ENCODE peak calls at places on chromosome 11, in seven cellular contexts. U is H1, E is HepG2, B is GM12878, L is SK-N-SH, P is K562, A is HCT116. D is an unnamed sample.

GRCh38 chr11:72814139-72814830 is at the start of gene ATG16L2:
- DNase-seq in E (peak), L (peak), P (peak), B (no peak), U (peak), A (peak), D (peak)

GRCh38 chr11:72048718-72049460 is 31.5 kb downstream of the NUMA1 start:
- DNase-seq in U (no peak), P (no peak), A (no peak), L (no peak), B (no peak), E (peak), D (peak)

GRCh38 chr11:77035041-77035440 is 843 bp downstream of the B3GNT6 start:
- DNase-seq in E (no peak), A (no peak), U (no peak), B (no peak), P (no peak), L (no peak), D (no peak)

GRCh38 chr11:114321621-114322257 is 25.5 kb downstream of the NNMT start:
- DNase-seq in L (no peak), U (no peak), A (no peak), E (no peak), P (no peak), B (no peak), D (no peak)

GRCh38 chr11:20162340-20162739 is 2.1 kb upstream of the DBX1 start:
- DNase-seq in E (no peak), L (peak), U (no peak), A (no peak), P (no peak), B (no peak), D (no peak)

GRCh38 chr11:110778351-110778750 is 66.1 kb upstream of the ARHGAP20 start:
- DNase-seq in E (no peak), B (no peak), U (no peak), A (no peak), L (no peak), P (no peak), D (no peak)

GRCh38 chr11:114705280-114706024 is 27.1 kb downstream of the NXPE2 start:
- DNase-seq in U (no peak), A (no peak), P (no peak), L (no peak), B (no peak), E (no peak), D (no peak)

GRCh38 chr11:5288108-5288911 is 13.4 kb downstream of the OR51B4 start:
- DNase-seq in L (no peak), A (no peak), P (peak), U (no peak), B (no peak), E (no peak), D (no peak)

GRCh38 chr11:83220279-83220678 is 26.8 kb downstream of the ANKRD42 start:
- DNase-seq in U (no peak), P (no peak), A (no peak), E (no peak), B (no peak), L (no peak), D (no peak)

GRCh38 chr11:125188021-125188420 is 23.5 kb downstream of the PKNOX2 start:
- DNase-seq in U (no peak), P (no peak), L (no peak), B (no peak), A (no peak), E (no peak), D (no peak)

GRCh38 chr11:27277843-27278242 is 85.2 kb downstream of the CCDC34 start:
- DNase-seq in L (no peak), A (no peak), P (no peak), E (no peak), B (no peak), U (no peak), D (no peak)

GRCh38 chr11:117829369-117829725 is 4.8 kb upstream of the FXYD2 start:
- DNase-seq in E (no peak), L (no peak), P (no peak), B (no peak), A (no peak), U (no peak), D (no peak)

GRCh38 chr11:11968511-11969280 is 39.7 kb downstream of the DKK3 start:
- DNase-seq in U (no peak), L (peak), P (no peak), B (no peak), E (no peak), A (no peak), D (no peak)

GRCh38 chr11:58330861-58331260 is 28.0 kb downstream of the OR5B17 start:
- DNase-seq in E (no peak), A (no peak), P (no peak), B (no peak), L (no peak), U (no peak), D (no peak)

GRCh38 chr11:8015753-8016239 is 28.7 kb downstream of the EIF3F start:
- DNase-seq in A (no peak), L (no peak), U (no peak), E (no peak), B (no peak), P (no peak), D (no peak)

GRCh38 chr11:93213622-93214021 is 15.8 kb upstream of the SLC36A4 start:
- DNase-seq in A (no peak), E (no peak), U (no peak), P (no peak), L (no peak), B (no peak), D (no peak)

GRCh38 chr11:117712530-117712929 is 84.5 kb downstream of the DSCAML1 start:
- DNase-seq in L (no peak), U (no peak), P (no peak), A (no peak), B (no peak), E (no peak), D (no peak)

GRCh38 chr11:113384551-113384950 is 3.0 kb upstream of the ANKK1 start:
- DNase-seq in E (peak), L (no peak), B (no peak), A (no peak), P (no peak), U (no peak), D (no peak)

GRCh38 chr11:109071712-109072524 is 350.1 kb upstream of the C11orf87 start:
- DNase-seq in E (no peak), B (no peak), L (no peak), P (no peak), A (no peak), U (no peak), D (no peak)

GRCh38 chr11:35458846-35459245 is 39.5 kb upstream of the SLC1A2 start:
- DNase-seq in L (no peak), E (no peak), B (no peak), A (no peak), U (no peak), P (no peak), D (no peak)

GRCh38 chr11:85827768-85828639 is 17.1 kb upstream of the SYTL2 start:
- DNase-seq in U (no peak), B (no peak), A (peak), P (no peak), E (no peak), L (no peak), D (no peak)

GRCh38 chr11:72343159-72343756 is 91.1 kb downstream of the CLPB start:
- DNase-seq in E (no peak), L (no peak), U (no peak), A (no peak), P (no peak), B (no peak), D (no peak)

GRCh38 chr11:70407814-70408213 is 9.5 kb downstream of the CTTN start:
- DNase-seq in U (no peak), A (no peak), B (no peak), L (no peak), E (no peak), P (no peak), D (no peak)

GRCh38 chr11:104451193-104451592 is 287.2 kb upstream of the PDGFD start:
- DNase-seq in U (no peak), L (no peak), E (no peak), B (no peak), A (no peak), P (no peak), D (no peak)

GRCh38 chr11:73869234-73869949 is 7.3 kb downstream of the COA4 start:
- DNase-seq in U (no peak), B (no peak), L (no peak), A (no peak), E (no peak), P (no peak), D (no peak)

GRCh38 chr11:64969209-64969608 is 2.7 kb downstream of the MAJIN start:
- DNase-seq in A (no peak), U (no peak), B (no peak), L (no peak), E (no peak), P (no peak), D (no peak)

GRCh38 chr11:22920939-22921565 is 60.8 kb upstream of the CCDC179 start:
- DNase-seq in L (peak), E (peak), U (peak), B (no peak), P (no peak), A (no peak), D (peak)

GRCh38 chr11:120834686-120835225 is 189.1 kb upstream of the TBCEL start:
- DNase-seq in P (no peak), A (no peak), U (no peak), B (no peak), L (no peak), E (no peak), D (no peak)

GRCh38 chr11:121488641-121489040 is 35.9 kb upstream of the SORL1-AS1 start:
- DNase-seq in P (no peak), L (no peak), A (no peak), B (no peak), U (no peak), E (no peak), D (no peak)

DNA sequence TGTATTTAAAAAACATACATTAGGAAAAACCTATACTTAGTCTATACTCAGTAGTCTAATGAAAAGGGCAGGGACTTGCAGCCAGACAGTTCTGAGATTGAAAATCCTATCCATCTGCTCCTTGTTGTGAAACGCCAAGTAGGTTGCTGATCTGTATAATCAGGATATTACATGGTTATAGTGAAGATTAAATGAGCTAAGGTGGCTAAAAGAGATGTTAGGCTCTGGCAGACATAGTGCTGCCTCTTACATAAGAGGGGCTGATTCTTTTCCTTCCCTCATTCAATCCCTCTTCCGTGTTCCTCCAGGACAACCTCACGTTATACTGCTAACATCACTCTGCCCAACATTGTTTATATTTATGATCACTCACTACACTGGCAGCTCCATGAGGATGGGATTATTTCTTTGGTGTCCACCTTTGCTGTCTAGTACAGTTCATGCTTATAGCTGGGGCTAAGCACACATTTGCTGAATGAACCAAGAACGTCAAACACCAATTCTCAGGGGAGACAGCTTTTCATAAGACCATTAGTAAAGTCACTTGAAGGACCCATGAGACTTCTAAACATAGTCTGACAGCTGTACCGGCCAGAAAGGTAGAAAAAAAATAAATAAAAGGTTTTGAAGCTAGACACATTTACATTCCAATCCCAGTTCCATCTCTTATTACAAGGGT is 46.3 kb downstream of the GAB2 start:
- DNase-seq in E (no peak), L (no peak), P (no peak), U (no peak), B (no peak), A (no peak), D (no peak)
- TF ChIP-seq YY1 in E (no peak), L (no peak), P (no peak), U (no peak), B (no peak), A (no peak), D (no peak)

GRCh38 chr11:62193954-62194353 is 3.9 kb downstream of the SCGB1D1 start:
- DNase-seq in U (no peak), A (no peak), L (no peak), P (peak), B (no peak), E (no peak), D (peak)
- TF ChIP-seq YY1 in U (no peak), A (no peak), L (no peak), P (no peak), B (no peak), E (no peak), D (no peak)

DNA sequence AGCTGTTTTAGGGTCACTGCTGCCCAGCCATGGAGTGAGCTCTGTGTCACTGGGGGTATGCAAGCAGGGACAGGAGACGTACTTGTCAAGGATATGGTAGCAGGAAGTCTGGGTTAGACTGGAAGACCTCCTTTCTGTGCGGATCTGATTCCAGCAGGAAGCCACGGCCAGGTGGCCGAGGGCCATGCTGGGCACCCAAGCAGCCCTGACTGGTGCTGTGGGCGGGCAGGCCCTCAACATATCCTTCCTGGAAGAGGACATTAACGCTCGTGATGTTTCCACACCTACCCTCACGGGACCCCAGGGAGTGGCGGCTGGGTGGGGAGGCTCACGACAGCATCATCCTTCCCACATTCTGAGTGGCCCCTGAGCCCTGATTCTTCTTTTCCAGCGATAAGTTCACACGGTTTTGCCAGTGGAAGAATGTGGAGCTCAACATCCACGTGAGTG is 8.7 kb upstream of the ANKRD13D start:
- DNase-seq in L (no peak), U (no peak), B (no peak), P (no peak), E (no peak), A (no peak), D (no peak)
- TF ChIP-seq YY1 in L (no peak), U (no peak), B (no peak), P (no peak), E (no peak), A (no peak), D (no peak)

DNA sequence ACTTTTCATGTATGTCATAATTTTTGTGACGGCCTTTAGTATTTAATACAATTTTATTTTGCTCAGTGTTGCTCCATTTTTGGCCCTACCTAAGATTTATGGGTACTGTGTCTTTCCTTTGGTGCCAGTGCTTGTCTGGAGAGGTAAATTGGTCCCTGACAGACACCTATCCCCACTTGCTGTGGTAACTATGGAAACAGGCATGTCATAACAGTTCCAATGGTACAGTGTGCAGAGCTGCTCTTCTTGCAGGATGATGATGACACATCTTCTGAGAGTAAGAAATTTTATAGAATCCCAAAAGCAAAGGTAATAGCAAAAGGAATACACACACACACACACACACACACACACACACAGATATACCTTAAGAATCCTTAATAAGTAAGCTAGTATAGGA is 118.5 kb downstream of the ELP4 start:
- DNase-seq in P (no peak), U (no peak), B (no peak), E (no peak), A (no peak), L (no peak), D (no peak)
- TF ChIP-seq YY1 in P (no peak), U (no peak), B (no peak), E (no peak), A (no peak), L (no peak), D (no peak)

DNA sequence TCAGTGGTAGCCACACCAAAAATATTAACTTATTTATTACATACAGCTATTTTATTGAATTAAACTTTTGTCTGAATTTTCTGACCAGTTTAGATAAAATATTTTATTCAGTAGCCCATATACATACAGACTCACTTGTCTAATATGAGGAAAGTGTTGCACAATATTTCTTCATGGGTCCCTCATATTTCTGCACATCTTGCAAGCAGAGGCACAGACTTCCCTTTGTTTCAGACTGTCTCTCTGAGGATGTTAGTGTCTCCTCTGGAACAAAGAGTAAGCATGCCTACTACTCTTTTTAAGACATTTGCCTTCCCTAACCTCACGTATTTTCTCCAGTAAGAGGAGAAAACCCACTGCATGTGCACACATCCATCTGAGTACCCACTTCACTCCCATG is 81.2 kb downstream of the OR5AK2 start:
- DNase-seq in E (no peak), A (no peak), P (no peak), L (no peak), B (no peak), U (no peak), D (no peak)
- TF ChIP-seq YY1 in E (no peak), A (no peak), P (no peak), L (no peak), B (no peak), U (no peak), D (no peak)

DNA sequence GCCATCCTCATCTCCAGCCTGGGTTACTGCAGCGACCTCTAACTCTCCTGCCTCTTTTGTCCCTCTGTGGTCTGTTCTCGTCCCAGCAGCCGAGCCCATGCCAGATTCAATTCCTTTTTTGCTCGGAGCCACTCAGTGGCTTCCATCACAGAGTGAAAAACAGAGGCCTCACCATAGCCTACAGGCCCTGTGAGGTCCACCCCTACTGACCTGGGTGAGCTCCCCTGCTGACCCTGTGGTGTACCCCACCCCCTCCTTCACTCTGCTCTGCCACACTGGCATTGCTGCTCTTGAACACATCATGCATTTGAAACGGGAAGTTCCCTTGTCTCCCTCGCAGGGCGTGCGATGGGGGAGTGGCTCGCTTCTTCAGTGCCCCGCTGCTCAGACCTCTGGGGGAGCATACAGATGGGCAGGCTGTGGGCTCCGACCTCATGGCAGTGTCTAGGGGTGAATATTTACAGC is 2.1 kb downstream of the AIP start:
- DNase-seq in U (no peak), P (no peak), L (no peak), E (no peak), B (peak), A (no peak), D (no peak)
- TF ChIP-seq YY1 in U (no peak), P (no peak), L (no peak), E (no peak), B (peak), A (no peak), D (no peak)

GRCh38 chr11:116284930-116285329 is 487.9 kb downstream of the BUD13 start:
- DNase-seq in E (no peak), U (no peak), L (no peak), B (no peak), P (no peak), A (no peak), D (no peak)
- TF ChIP-seq YY1 in E (no peak), U (no peak), L (no peak), B (no peak), P (no peak), A (no peak), D (no peak)

GRCh38 chr11:3953327-3953726 is 97.9 kb downstream of the STIM1 start:
- DNase-seq in B (no peak), A (no peak), E (no peak), P (no peak), U (no peak), L (no peak), D (no peak)

GRCh38 chr11:3952715-3953114 is 97.3 kb downstream of the STIM1 start:
- DNase-seq in B (no peak), E (no peak), L (no peak), U (no peak), P (no peak), A (no peak), D (no peak)

GRCh38 chr11:3949132-3949531 is 93.7 kb downstream of the STIM1 start:
- DNase-seq in L (no peak), B (peak), U (no peak), P (no peak), E (no peak), A (no peak), D (no peak)

GRCh38 chr11:3954448-3955298 is 99.2 kb downstream of the STIM1 start:
- DNase-seq in A (no peak), L (no peak), P (peak), E (no peak), U (no peak), B (no peak), D (no peak)

GRCh38 chr11:3950996-3951662 is 95.7 kb downstream of the STIM1 start:
- DNase-seq in B (no peak), A (no peak), L (no peak), E (peak), P (no peak), U (no peak), D (peak)
- TF ChIP-seq YY1 in B (no peak), A (no peak), L (no peak), E (no peak), P (no peak), U (no peak), D (no peak)

DNA sequence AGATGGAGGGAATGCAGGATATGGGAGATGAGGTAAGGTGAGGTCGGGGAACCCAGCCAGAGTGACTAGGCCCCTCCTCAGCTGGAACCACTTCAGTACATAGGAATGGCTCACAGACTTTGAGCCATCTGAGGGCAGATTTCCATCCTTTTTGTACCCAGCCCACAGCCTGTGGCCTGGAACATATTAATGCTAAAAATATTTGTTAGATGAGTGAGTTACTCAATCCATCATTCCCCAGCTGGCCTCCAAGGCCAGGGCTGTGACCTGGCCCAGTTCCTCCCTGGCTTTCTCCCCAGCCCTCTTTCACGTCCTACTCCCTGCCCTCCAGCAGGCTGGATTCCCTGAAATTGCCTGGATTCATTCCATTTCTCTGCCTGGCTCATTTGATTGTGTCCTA is 57.2 kb upstream of the PRDM11 start:
- DNase-seq in P (no peak), L (no peak), U (no peak), E (no peak), B (no peak), A (no peak), D (no peak)
- TF ChIP-seq YY1 in P (no peak), L (no peak), U (no peak), E (no peak), B (no peak), A (no peak), D (no peak)

D was measured in NT2/D1.